ENCODE peak calls at places on chromosomes 12 and 14, in five cellular contexts. M is fibroblast of lung, Y is HCT116, O is neural progenitor cell, X is tibial artery. Q is an unnamed sample.

GRCh38 chr12:95643251-95643650 is 92.0 kb upstream of the USP44 start:
- DNase-seq in M (no peak), Y (no peak), O (no peak), X (no peak), Q (no peak)

GRCh38 chr12:57605308-57606015 is 838 bp downstream of the DTX3 start:
- DNase-seq in M (no peak), Y (no peak), O (peak; percentile 46), X (no peak), Q (no peak)

GRCh38 chr14:68633131-68633991 is 159.5 kb downstream of the ZFP36L1 start:
- DNase-seq in M (peak; percentile 20), Y (no peak), O (no peak), X (peak; percentile 62), Q (no peak)

GRCh38 chr14:103472939-103473338 is 49.7 kb downstream of the CKB start:
- DNase-seq in M (peak; percentile 21), Y (no peak), O (no peak), X (no peak), Q (no peak)

GRCh38 chr12:54993181-54993835 is 8.7 kb upstream of the TESPA1 start:
- DNase-seq in M (peak; percentile 57), Y (peak; percentile 74), O (peak; percentile 80), X (no peak), Q (peak; percentile 55)

GRCh38 chr12:69161835-69162234 is 77.5 kb upstream of the CPSF6 start:
- DNase-seq in M (peak; percentile 33), Y (no peak), O (peak; percentile 16), X (no peak), Q (no peak)

GRCh38 chr14:70707138-70708038 is 65.7 kb downstream of the TTC9 start:
- DNase-seq in M (peak; percentile 89), Y (peak; percentile 27), O (no peak), X (peak; percentile 41), Q (no peak)

GRCh38 chr14:41615011-41615595 is 8.4 kb downstream of the LRFN5 start:
- DNase-seq in M (peak; percentile 26), Y (no peak), O (no peak), X (no peak), Q (no peak)

GRCh38 chr14:77065851-77066554 is 32.1 kb upstream of the CIPC start:
- DNase-seq in M (no peak), Y (no peak), O (no peak), X (no peak), Q (no peak)

GRCh38 chr14:69650948-69651369 is 39.6 kb downstream of the SUSD6 start:
- DNase-seq in M (peak; percentile 43), Y (no peak), O (no peak), X (no peak), Q (no peak)

GRCh38 chr14:100773331-100774163 is 46.9 kb downstream of the DLK1 start:
- DNase-seq in M (no peak), Y (no peak), O (no peak), X (peak; percentile 39), Q (no peak)

GRCh38 chr12:90062799-90063198 is 354.2 kb upstream of the ATP2B1 start:
- DNase-seq in M (no peak), Y (peak; percentile 21), O (no peak), X (no peak), Q (peak; percentile 31)

GRCh38 chr14:101595887-101596721 is 34.8 kb downstream of the DIO3 start:
- DNase-seq in M (no peak), Y (no peak), O (no peak), X (no peak), Q (no peak)

GRCh38 chr12:90253674-90254181 is 545.1 kb upstream of the ATP2B1 start:
- DNase-seq in M (peak; percentile 96), Y (peak; percentile 92), O (no peak), X (peak; percentile 81), Q (peak; percentile 80)

GRCh38 chr14:52835122-52835903 is 43.9 kb upstream of the GNPNAT1 start:
- DNase-seq in M (peak; percentile 86), Y (peak; percentile 57), O (peak; percentile 39), X (no peak), Q (peak; percentile 87)

GRCh38 chr14:103531421-103532215 is 2.6 kb downstream of the TRMT61A start:
- DNase-seq in M (no peak), Y (no peak), O (no peak), X (no peak), Q (no peak)

GRCh38 chr14:35383569-35384385 is 20.8 kb downstream of the NFKBIA start:
- DNase-seq in M (no peak), Y (no peak), O (no peak), X (no peak), Q (no peak)

GRCh38 chr12:109951136-109951535 is 45.0 kb downstream of the GIT2 start:
- DNase-seq in M (peak; percentile 96), Y (peak; percentile 31), O (no peak), X (no peak), Q (no peak)
- H3K4me3 ChIP-seq in M (no peak overlapping the region), Y (peak overlapping the region; percentile 0), O (no peak overlapping the region), X (no peak overlapping the region), Q (no peak overlapping the region)

GRCh38 chr12:133107121-133107520 is 23.0 kb downstream of the ZNF891 start:
- DNase-seq in M (no peak), Y (no peak), O (no peak), X (no peak), Q (no peak)

GRCh38 chr12:133105620-133106019 is 24.5 kb downstream of the ZNF891 start:
- DNase-seq in M (no peak), Y (no peak), O (no peak), X (no peak), Q (no peak)

GRCh38 chr12:133106253-133106652 is 23.8 kb downstream of the ZNF891 start:
- DNase-seq in M (peak; percentile 20), Y (no peak), O (no peak), X (no peak), Q (no peak)

DNA sequence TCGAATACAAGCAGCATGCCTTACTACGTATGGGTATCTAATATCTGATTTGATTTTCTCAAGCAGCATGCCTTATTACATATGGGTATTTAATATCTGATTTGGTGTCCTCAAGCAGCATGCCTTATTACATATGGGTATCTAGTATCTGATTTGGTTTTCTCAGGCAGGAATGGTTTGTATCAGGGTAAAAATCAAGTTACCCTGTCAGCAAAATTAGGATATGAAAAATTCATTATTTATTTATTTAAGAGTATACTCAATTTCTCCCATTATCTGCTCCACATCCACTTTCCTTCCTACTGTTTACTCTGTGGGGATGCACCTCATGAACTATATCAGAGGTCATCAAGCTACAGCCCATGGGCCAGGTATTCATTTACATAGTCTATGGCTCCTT is 21.9 kb downstream of the ZNF891 start:
- DNase-seq in M (no peak), Y (no peak), O (no peak), X (no peak), Q (no peak)
- H3K4me3 ChIP-seq in M (no peak overlapping the region), Y (no peak overlapping the region), O (no peak overlapping the region), X (no peak overlapping the region), Q (no peak overlapping the region)

DNA sequence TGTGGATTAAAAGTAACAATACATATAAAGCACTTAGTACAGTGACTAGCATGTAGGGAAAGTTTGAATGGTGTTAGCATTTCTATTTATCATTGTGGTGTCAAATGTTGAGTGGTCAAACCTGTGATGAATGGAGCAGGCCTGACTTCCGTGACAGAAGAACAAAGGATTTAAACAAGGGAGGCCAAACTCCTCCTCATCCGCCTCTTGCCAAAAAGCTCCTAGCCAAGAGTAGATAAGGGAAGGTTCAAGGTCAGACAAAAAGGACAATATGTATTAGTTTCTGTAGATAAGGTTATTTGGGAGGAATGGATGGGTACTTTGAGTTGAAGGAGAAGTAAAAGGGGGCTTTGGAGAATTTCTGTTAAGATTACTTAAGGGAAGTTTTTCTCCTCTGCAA is 6.5 kb downstream of the RNASE7 start:
- DNase-seq in M (peak; percentile 50), Y (no peak), O (no peak), X (no peak), Q (no peak)
- H3K4me3 ChIP-seq in M (no peak overlapping the region), Y (no peak overlapping the region), O (no peak overlapping the region), X (no peak overlapping the region), Q (no peak overlapping the region)

DNA sequence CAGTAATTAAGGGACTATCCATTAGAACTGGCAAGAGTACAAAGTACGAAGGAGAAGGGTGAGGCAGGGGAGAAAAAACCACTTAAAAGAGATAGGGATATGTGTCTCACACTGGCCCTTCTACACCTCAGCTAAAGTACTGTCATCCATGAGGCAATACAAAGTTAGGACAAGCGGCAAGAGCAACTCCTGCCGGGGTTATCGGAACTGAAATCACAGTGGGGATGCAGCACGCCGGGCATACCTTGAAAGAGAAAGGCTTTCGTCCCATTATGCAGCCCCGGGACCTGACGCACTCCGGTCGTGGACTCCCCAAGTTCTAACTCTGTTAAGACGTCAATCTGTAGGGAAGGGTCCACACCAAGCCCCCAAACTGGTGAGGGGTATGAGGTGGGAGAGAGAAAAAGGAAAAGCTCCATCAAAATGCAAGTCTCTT is 1.1 kb downstream of the NELL2 start:
- DNase-seq in M (no peak), Y (no peak), O (peak; percentile 63), X (peak; percentile 54), Q (no peak)
- H3K4me3 ChIP-seq in M (peak overlapping the region; percentile 49), Y (no peak overlapping the region), O (peak overlapping the region; percentile 88), X (peak overlapping the region; percentile 62), Q (no peak overlapping the region)

DNA sequence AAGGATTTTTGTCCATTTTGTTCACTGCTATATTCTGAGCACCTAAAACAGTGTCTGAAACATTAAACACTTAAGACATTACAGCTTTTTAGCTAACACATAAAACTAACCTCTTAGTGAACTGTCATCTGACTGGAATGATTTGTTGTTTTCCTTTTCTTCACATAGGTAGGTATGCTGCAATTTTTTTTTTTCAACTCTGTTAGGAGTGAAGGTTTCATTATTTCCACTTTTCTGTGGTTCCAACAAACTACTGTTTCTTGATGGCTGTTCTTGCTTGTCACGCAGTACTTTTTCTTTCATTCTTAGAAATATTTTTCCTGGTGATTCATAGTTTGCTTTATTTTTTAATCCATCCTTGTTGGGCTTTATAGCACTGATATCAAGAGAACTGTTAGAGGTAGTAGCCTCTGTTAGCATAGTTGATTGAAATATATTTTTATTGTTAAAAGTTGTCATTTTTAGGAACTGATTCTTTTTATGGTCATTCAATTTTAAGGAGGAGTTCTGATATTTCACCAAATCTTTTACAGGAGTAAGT is 6.3 kb downstream of the MIS18BP1 start:
- DNase-seq in M (peak; percentile 32), Y (no peak), O (no peak), X (no peak), Q (no peak)
- H3K4me3 ChIP-seq in M (no peak overlapping the region), Y (no peak overlapping the region), O (no peak overlapping the region), X (no peak overlapping the region), Q (no peak overlapping the region)

DNA sequence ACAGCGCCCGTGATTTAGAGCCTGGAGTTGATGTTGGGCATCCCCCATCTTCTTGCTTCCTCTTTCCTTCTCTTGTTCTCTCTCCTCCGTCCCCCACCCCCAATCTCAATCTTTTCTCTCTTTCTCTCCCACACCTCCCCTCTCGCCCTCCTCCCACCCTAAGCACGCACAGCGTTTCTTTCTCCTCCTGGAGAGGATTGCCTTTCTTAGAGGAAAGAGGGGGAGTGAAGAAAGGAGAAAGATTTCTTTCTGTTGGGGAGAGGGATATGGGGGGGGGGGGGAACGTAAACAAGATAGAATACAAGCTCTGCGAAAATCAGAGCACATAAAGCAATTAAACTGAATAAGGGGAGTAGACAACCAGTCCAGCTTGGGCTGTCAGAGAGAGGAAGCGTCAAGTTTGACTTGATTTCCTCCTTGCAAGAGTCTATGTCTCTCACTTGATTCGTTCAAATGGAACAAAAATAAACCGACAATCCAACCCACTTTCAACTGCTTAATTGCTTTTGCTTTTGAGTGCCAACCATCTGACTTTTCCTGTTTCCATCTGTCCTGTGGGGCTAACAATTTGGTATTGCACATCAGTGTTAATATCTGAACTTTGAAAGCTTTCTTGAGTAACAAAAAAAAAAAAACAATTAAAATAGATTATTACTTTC is 852 bp downstream of the SYT1 start:
- DNase-seq in M (peak; percentile 38), Y (no peak), O (peak; percentile 12), X (no peak), Q (no peak)
- H3K4me3 ChIP-seq in M (peak overlapping the region; percentile 92), Y (peak overlapping the region; percentile 65), O (peak overlapping the region; percentile 94), X (no peak overlapping the region), Q (peak overlapping the region; percentile 90)

GRCh38 chr14:54730156-54730961 is 163.4 kb downstream of the SAMD4A start:
- DNase-seq in M (peak; percentile 72), Y (no peak), O (no peak), X (no peak), Q (no peak)
- H3K4me3 ChIP-seq in M (no peak overlapping the region), Y (no peak overlapping the region), O (no peak overlapping the region), X (peak overlapping the region; percentile 12), Q (no peak overlapping the region)